ENCODE peak calls at places on chromosomes 4 and X, in seven cellular contexts. One of them, this sample, is unnamed.

GRCh38 chrX:126376465-126376864 is 176.1 kb downstream of the DCAF12L1 start:
- DNase-seq in OCI-LY7: no peak
- DNase-seq in neural progenitor cell: no peak
- DNase-seq in CD4-positive, alpha-beta memory T cell: no peak
- DNase-seq in lower lobe of right lung: no peak
- DNase-seq in SJSA1: no peak
- DNase-seq in transverse colon: no peak
- DNase-seq in this sample: peak; percentile 48

GRCh38 chrX:150200820-150201287 is 162.3 kb upstream of the MAMLD1 start:
- DNase-seq in OCI-LY7: no peak
- DNase-seq in neural progenitor cell: no peak
- DNase-seq in CD4-positive, alpha-beta memory T cell: no peak
- DNase-seq in lower lobe of right lung: peak; percentile 45
- DNase-seq in SJSA1: peak; percentile 93
- DNase-seq in transverse colon: peak; percentile 20
- DNase-seq in this sample: no peak

GRCh38 chr4:54879576-54879975 is 221.8 kb downstream of the KIT start:
- DNase-seq in OCI-LY7: no peak
- DNase-seq in neural progenitor cell: no peak
- DNase-seq in CD4-positive, alpha-beta memory T cell: no peak
- DNase-seq in lower lobe of right lung: no peak
- DNase-seq in SJSA1: no peak
- DNase-seq in transverse colon: no peak
- DNase-seq in this sample: no peak

GRCh38 chrX:71301195-71301924 is at the start of gene ITGB1BP2:
- DNase-seq in OCI-LY7: no peak
- DNase-seq in neural progenitor cell: no peak
- DNase-seq in CD4-positive, alpha-beta memory T cell: no peak
- DNase-seq in lower lobe of right lung: no peak
- DNase-seq in SJSA1: no peak
- DNase-seq in transverse colon: no peak
- DNase-seq in this sample: no peak

GRCh38 chr4:24607338-24607737 is 23.0 kb upstream of the DHX15 start:
- DNase-seq in OCI-LY7: no peak
- DNase-seq in neural progenitor cell: no peak
- DNase-seq in CD4-positive, alpha-beta memory T cell: no peak
- DNase-seq in lower lobe of right lung: no peak
- DNase-seq in SJSA1: no peak
- DNase-seq in transverse colon: no peak
- DNase-seq in this sample: no peak

GRCh38 chrX:111823068-111823467 is 52.9 kb upstream of the TRPC5OS start:
- DNase-seq in OCI-LY7: no peak
- DNase-seq in neural progenitor cell: peak; percentile 89
- DNase-seq in CD4-positive, alpha-beta memory T cell: no peak
- DNase-seq in lower lobe of right lung: no peak
- DNase-seq in SJSA1: no peak
- DNase-seq in transverse colon: no peak
- DNase-seq in this sample: peak; percentile 94

GRCh38 chrX:146186540-146186939 is 368.9 kb downstream of the SLITRK2 start:
- DNase-seq in OCI-LY7: no peak
- DNase-seq in neural progenitor cell: no peak
- DNase-seq in CD4-positive, alpha-beta memory T cell: no peak
- DNase-seq in lower lobe of right lung: no peak
- DNase-seq in SJSA1: no peak
- DNase-seq in transverse colon: no peak
- DNase-seq in this sample: no peak

GRCh38 chr4:70505152-70505748 is 13.1 kb upstream of the AMTN start:
- DNase-seq in OCI-LY7: peak; percentile 59
- DNase-seq in neural progenitor cell: peak; percentile 76
- DNase-seq in CD4-positive, alpha-beta memory T cell: peak; percentile 33
- DNase-seq in lower lobe of right lung: peak; percentile 59
- DNase-seq in SJSA1: peak; percentile 50
- DNase-seq in transverse colon: peak; percentile 55
- DNase-seq in this sample: peak; percentile 90

GRCh38 chrX:9644335-9644734 is 121.3 kb downstream of the GPR143 start:
- DNase-seq in OCI-LY7: no peak
- DNase-seq in neural progenitor cell: no peak
- DNase-seq in CD4-positive, alpha-beta memory T cell: peak; percentile 65
- DNase-seq in lower lobe of right lung: no peak
- DNase-seq in SJSA1: no peak
- DNase-seq in transverse colon: no peak
- DNase-seq in this sample: no peak

DNA sequence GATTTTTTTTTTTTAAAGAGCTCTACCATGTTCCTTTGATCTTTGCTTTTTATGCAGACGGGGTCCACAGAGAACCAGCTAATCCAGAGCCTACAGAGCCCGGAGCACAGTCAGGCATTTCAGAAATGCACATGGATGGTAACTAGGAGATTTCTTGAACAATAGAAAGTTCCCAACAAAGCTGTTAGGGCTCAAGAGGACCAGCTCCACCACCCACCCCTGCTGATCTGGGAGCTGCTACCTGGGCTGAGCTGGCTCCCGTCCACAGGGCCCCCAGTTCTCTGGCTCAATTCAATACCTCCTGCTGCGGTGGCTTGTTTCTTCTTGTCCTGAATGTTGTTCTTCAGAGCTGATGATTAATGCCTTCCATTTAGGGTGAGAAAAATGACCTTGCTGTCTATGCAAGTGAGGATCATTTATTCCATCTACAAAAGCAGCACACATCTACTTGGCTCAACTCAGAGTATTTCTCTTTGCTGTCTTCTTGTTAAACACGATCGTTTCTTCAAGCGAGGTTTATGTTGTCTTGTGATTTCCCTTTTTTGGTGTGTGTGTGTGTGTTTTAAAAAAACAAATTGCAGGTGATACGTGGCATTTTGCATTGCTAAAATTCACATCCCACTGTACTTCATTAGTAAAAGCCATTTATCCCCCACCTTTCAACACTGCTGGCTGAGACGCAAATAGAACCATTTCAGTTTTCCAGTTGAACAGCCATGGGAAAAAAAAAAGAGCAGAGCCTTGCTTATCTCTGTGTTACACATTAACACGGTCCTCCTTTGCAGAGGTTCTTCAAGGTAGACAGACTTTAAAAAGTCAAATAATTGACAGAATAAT is 31.3 kb downstream of the IGFBP7 start:
- DNase-seq in OCI-LY7: no peak
- DNase-seq in neural progenitor cell: peak; percentile 70
- DNase-seq in CD4-positive, alpha-beta memory T cell: no peak
- DNase-seq in lower lobe of right lung: peak; percentile 58
- DNase-seq in SJSA1: peak; percentile 69
- DNase-seq in transverse colon: no peak
- DNase-seq in this sample: peak; percentile 87
- H3K27ac ChIP-seq in OCI-LY7: no peak overlapping the region
- H3K27ac ChIP-seq in neural progenitor cell: no peak overlapping the region
- H3K27ac ChIP-seq in CD4-positive, alpha-beta memory T cell: no peak overlapping the region
- H3K27ac ChIP-seq in lower lobe of right lung: peak overlapping the region; percentile 63
- H3K27ac ChIP-seq in SJSA1: peak overlapping the region; percentile 89
- H3K27ac ChIP-seq in transverse colon: peak overlapping the region; percentile 36
- H3K27ac ChIP-seq in this sample: peak overlapping the region; percentile 85

DNA sequence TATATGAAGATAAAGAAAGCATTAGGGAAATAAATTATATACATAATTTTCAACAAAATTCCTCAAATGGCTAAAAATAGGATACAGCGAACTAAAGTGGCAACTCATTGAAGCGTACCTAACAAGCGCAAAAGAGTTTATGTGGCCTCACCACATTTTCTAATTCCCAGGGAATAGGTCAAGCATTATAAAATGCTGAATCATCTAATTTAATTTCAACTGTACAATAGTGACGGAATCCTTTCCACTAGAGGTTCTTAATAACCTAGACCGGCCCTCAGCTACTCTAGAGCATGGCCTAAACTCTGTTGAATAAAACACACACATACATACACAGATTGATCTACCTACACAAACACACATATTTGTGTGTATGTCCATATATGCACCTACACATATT is 29.1 kb downstream of the CXXC4 start:
- DNase-seq in OCI-LY7: no peak
- DNase-seq in neural progenitor cell: no peak
- DNase-seq in CD4-positive, alpha-beta memory T cell: no peak
- DNase-seq in lower lobe of right lung: no peak
- DNase-seq in SJSA1: no peak
- DNase-seq in transverse colon: no peak
- DNase-seq in this sample: no peak
- H3K4me3 ChIP-seq in OCI-LY7: no peak overlapping the region
- H3K4me3 ChIP-seq in neural progenitor cell: no peak overlapping the region
- H3K4me3 ChIP-seq in CD4-positive, alpha-beta memory T cell: no peak overlapping the region
- H3K4me3 ChIP-seq in lower lobe of right lung: no peak overlapping the region
- H3K4me3 ChIP-seq in SJSA1: no peak overlapping the region
- H3K4me3 ChIP-seq in transverse colon: no peak overlapping the region
- H3K4me3 ChIP-seq in this sample: no peak overlapping the region

DNA sequence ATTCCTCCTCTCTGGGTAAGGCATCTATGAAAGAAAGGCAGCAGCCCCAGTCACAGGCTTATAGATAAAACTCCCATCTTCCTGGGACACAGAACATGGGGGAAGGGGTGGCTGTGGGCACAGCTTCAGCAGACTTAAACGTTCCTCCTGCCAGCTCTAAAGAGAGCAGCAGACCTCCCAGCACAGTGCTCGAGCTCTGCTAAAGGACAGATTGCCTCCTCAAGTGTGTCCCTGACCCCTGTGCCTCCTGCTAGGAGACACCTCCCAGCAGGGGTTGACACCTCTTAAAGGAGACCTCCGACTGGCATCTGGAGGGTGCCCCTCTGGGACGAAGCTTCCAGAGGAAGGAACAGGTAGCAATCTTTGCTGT is 89.9 kb downstream of the EFHC2 start:
- DNase-seq in OCI-LY7: no peak
- DNase-seq in neural progenitor cell: no peak
- DNase-seq in CD4-positive, alpha-beta memory T cell: no peak
- DNase-seq in lower lobe of right lung: no peak
- DNase-seq in SJSA1: no peak
- DNase-seq in transverse colon: no peak
- DNase-seq in this sample: no peak
- H3K27ac ChIP-seq in OCI-LY7: no peak overlapping the region
- H3K27ac ChIP-seq in neural progenitor cell: no peak overlapping the region
- H3K27ac ChIP-seq in CD4-positive, alpha-beta memory T cell: peak overlapping the region; percentile 46
- H3K27ac ChIP-seq in lower lobe of right lung: no peak overlapping the region
- H3K27ac ChIP-seq in SJSA1: no peak overlapping the region
- H3K27ac ChIP-seq in transverse colon: peak overlapping the region; percentile 52
- H3K27ac ChIP-seq in this sample: no peak overlapping the region

GRCh38 chr4:22385615-22386014 is 130.3 kb downstream of the ADGRA3 start:
- DNase-seq in OCI-LY7: no peak
- DNase-seq in neural progenitor cell: no peak
- DNase-seq in CD4-positive, alpha-beta memory T cell: no peak
- DNase-seq in lower lobe of right lung: no peak
- DNase-seq in SJSA1: no peak
- DNase-seq in transverse colon: no peak
- DNase-seq in this sample: no peak
- H3K4me3 ChIP-seq in OCI-LY7: no peak overlapping the region
- H3K4me3 ChIP-seq in neural progenitor cell: no peak overlapping the region
- H3K4me3 ChIP-seq in CD4-positive, alpha-beta memory T cell: no peak overlapping the region
- H3K4me3 ChIP-seq in lower lobe of right lung: no peak overlapping the region
- H3K4me3 ChIP-seq in SJSA1: no peak overlapping the region
- H3K4me3 ChIP-seq in transverse colon: no peak overlapping the region
- H3K4me3 ChIP-seq in this sample: no peak overlapping the region

DNA sequence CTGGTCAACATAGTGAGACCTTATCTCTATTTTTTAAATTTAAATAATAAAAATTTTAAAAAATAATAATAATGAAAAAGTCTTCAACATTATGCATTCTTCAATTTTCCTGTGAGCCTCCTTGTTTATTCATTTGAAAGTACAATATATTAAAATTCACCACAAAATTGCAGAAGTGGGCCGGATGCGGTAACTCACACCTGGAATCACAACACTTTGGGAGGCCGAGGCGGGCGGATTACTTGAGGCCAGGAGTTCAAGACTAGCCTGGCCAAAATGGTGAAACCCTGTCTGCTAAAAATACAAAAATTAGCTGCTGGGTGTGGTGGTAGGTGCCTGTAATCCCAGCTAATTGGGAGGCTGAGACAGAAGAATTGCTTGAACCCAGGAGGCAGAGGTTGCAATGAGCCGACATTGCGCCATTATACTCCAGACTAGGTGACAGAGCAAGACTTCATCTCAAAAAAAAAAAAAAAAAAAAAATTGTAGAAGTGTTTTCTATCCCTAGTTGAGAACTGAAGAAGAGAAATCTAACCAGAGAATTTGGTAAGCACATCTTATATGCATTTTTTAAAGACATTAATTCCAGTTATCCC is 56.9 kb downstream of the RBM47 start:
- DNase-seq in OCI-LY7: peak; percentile 35
- DNase-seq in neural progenitor cell: no peak
- DNase-seq in CD4-positive, alpha-beta memory T cell: no peak
- DNase-seq in lower lobe of right lung: no peak
- DNase-seq in SJSA1: no peak
- DNase-seq in transverse colon: no peak
- DNase-seq in this sample: no peak
- H3K27ac ChIP-seq in OCI-LY7: no peak overlapping the region
- H3K27ac ChIP-seq in neural progenitor cell: no peak overlapping the region
- H3K27ac ChIP-seq in CD4-positive, alpha-beta memory T cell: no peak overlapping the region
- H3K27ac ChIP-seq in lower lobe of right lung: no peak overlapping the region
- H3K27ac ChIP-seq in SJSA1: no peak overlapping the region
- H3K27ac ChIP-seq in transverse colon: no peak overlapping the region
- H3K27ac ChIP-seq in this sample: no peak overlapping the region

GRCh38 chr4:84496356-84497219 is 2.5 kb downstream of the NKX6-1 start:
- DNase-seq in OCI-LY7: no peak
- DNase-seq in neural progenitor cell: peak; percentile 77
- DNase-seq in CD4-positive, alpha-beta memory T cell: no peak
- DNase-seq in lower lobe of right lung: no peak
- DNase-seq in SJSA1: no peak
- DNase-seq in transverse colon: no peak
- DNase-seq in this sample: peak; percentile 84

GRCh38 chr4:84497220-84497834 is 1.8 kb downstream of the NKX6-1 start:
- DNase-seq in OCI-LY7: no peak
- DNase-seq in neural progenitor cell: peak; percentile 61
- DNase-seq in CD4-positive, alpha-beta memory T cell: no peak
- DNase-seq in lower lobe of right lung: no peak
- DNase-seq in SJSA1: peak; percentile 47
- DNase-seq in transverse colon: no peak
- DNase-seq in this sample: no peak

GRCh38 chr4:84497835-84498202 is 1.3 kb downstream of the NKX6-1 start:
- DNase-seq in OCI-LY7: no peak
- DNase-seq in neural progenitor cell: no peak
- DNase-seq in CD4-positive, alpha-beta memory T cell: no peak
- DNase-seq in lower lobe of right lung: no peak
- DNase-seq in SJSA1: peak; percentile 46
- DNase-seq in transverse colon: no peak
- DNase-seq in this sample: peak; percentile 69

GRCh38 chr4:84499065-84499982 is at the start of gene NKX6-1:
- DNase-seq in OCI-LY7: no peak
- DNase-seq in neural progenitor cell: peak; percentile 99
- DNase-seq in CD4-positive, alpha-beta memory T cell: no peak
- DNase-seq in lower lobe of right lung: peak; percentile 60
- DNase-seq in SJSA1: peak; percentile 93
- DNase-seq in transverse colon: peak; percentile 53
- DNase-seq in this sample: peak; percentile 96

GRCh38 chr4:84498203-84499026 is 677 bp downstream of the NKX6-1 start:
- DNase-seq in OCI-LY7: no peak
- DNase-seq in neural progenitor cell: peak; percentile 70
- DNase-seq in CD4-positive, alpha-beta memory T cell: peak; percentile 24
- DNase-seq in lower lobe of right lung: no peak
- DNase-seq in SJSA1: peak; percentile 51
- DNase-seq in transverse colon: no peak
- DNase-seq in this sample: peak; percentile 78
- H3K4me3 ChIP-seq in OCI-LY7: no peak overlapping the region
- H3K4me3 ChIP-seq in neural progenitor cell: peak overlapping the region; percentile 60
- H3K4me3 ChIP-seq in CD4-positive, alpha-beta memory T cell: peak overlapping the region; percentile 28
- H3K4me3 ChIP-seq in lower lobe of right lung: peak overlapping the region; percentile 48
- H3K4me3 ChIP-seq in SJSA1: peak overlapping the region; percentile 82
- H3K4me3 ChIP-seq in transverse colon: peak overlapping the region; percentile 49
- H3K4me3 ChIP-seq in this sample: peak overlapping the region; percentile 82

DNA sequence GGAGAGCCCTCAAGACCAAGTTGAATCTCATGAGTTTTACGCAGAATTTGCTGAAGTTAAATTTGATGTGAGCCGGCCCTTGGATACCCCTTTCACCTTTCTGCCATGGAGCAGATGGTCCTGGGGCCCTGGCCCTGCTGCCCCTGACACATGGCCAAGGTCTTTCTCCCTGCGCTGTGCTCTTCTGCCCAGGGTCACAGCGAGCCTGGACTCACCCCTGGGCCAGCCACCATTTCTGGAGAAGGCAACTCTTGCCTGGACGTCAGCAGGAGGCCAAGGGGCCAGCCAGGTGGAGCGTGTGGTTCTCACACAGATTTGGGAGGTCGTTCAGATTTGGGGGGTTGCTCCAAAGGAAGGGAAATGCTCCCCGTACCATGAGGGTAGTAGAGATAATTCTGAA is 30.0 kb downstream of the PCGF3 start:
- DNase-seq in OCI-LY7: no peak
- DNase-seq in neural progenitor cell: no peak
- DNase-seq in CD4-positive, alpha-beta memory T cell: no peak
- DNase-seq in lower lobe of right lung: no peak
- DNase-seq in SJSA1: no peak
- DNase-seq in transverse colon: no peak
- DNase-seq in this sample: no peak
- H3K27ac ChIP-seq in OCI-LY7: no peak overlapping the region
- H3K27ac ChIP-seq in neural progenitor cell: no peak overlapping the region
- H3K27ac ChIP-seq in CD4-positive, alpha-beta memory T cell: no peak overlapping the region
- H3K27ac ChIP-seq in lower lobe of right lung: no peak overlapping the region
- H3K27ac ChIP-seq in SJSA1: no peak overlapping the region
- H3K27ac ChIP-seq in transverse colon: no peak overlapping the region
- H3K27ac ChIP-seq in this sample: no peak overlapping the region